ENCODE peak calls at places on chromosomes 11 and 22, in ten cellular contexts. C is iris pigment epithelial cell; E is A673; P is endothelial cell; Z is GM13976; I is stimulated activated CD8-positive, alpha-beta memory T cell treated with anti-CD3 and anti-CD28 coated beads, Interleukin-4, amount 100 ng/mL, for 4 hours; F is NCI-H1930; Q is pons; X is NCI-H460; U is tibial nerve. Y is an unnamed sample.

GRCh38 chr22:42743501-42743991 is 22.9 kb upstream of the A4GALT start:
- DNase-seq in C (no peak), E (peak; percentile 46), P (no peak), Z (peak; percentile 20), I (no peak), F (no peak), Q (no peak), X (no peak), U (peak; percentile 77), Y (no peak)

GRCh38 chr11:66048525-66049313 is at the start of gene GAL3ST3:
- DNase-seq in C (no peak), E (no peak), P (no peak), Z (no peak), I (no peak), F (peak; percentile 33), Q (no peak), X (no peak), U (no peak), Y (no peak)

GRCh38 chr11:78208257-78209165 is 19.8 kb downstream of the USP35 start:
- DNase-seq in C (peak; percentile 26), E (no peak), P (no peak), Z (no peak), I (no peak), F (no peak), Q (no peak), X (no peak), U (no peak), Y (no peak)

GRCh38 chr22:37552560-37553163 is 7.6 kb upstream of the CDC42EP1 start:
- DNase-seq in C (no peak), E (no peak), P (peak; percentile 52), Z (no peak), I (no peak), F (no peak), Q (no peak), X (no peak), U (no peak), Y (no peak)

GRCh38 chr11:8087185-8087584 is 6.2 kb downstream of the TUB start:
- DNase-seq in C (no peak), E (no peak), P (peak; percentile 29), Z (no peak), I (no peak), F (no peak), Q (no peak), X (no peak), U (no peak), Y (no peak)

GRCh38 chr22:23072035-23072910 is 2.0 kb downstream of the GNAZ start:
- DNase-seq in C (no peak), E (no peak), P (no peak), Z (no peak), I (no peak), F (no peak), Q (no peak), X (no peak), U (no peak), Y (no peak)

GRCh38 chr11:65493367-65494176 is 5.3 kb upstream of the MALAT1 start:
- DNase-seq in C (peak; percentile 99), E (no peak), P (no peak), Z (no peak), I (no peak), F (no peak), Q (peak; percentile 63), X (peak; percentile 95), U (peak; percentile 71), Y (no peak)

GRCh38 chr22:41995211-41995610 is 3.4 kb upstream of the WBP2NL start:
- DNase-seq in C (no peak), E (no peak), P (no peak), Z (no peak), I (no peak), F (no peak), Q (no peak), X (no peak), U (no peak), Y (no peak)

GRCh38 chr22:27181537-27181936 is 524.1 kb downstream of the MIAT start:
- DNase-seq in C (no peak), E (no peak), P (no peak), Z (no peak), I (no peak), F (no peak), Q (no peak), X (no peak), U (no peak), Y (no peak)

GRCh38 chr22:41600976-41601375 is 11.3 kb upstream of the PMM1 start:
- DNase-seq in C (no peak), E (no peak), P (no peak), Z (no peak), I (no peak), F (no peak), Q (no peak), X (no peak), U (no peak), Y (no peak)

GRCh38 chr11:19344661-19345518 is 104.1 kb upstream of the E2F8 start:
- DNase-seq in C (peak; percentile 39), E (peak; percentile 18), P (peak; percentile 52), Z (peak; percentile 61), I (no peak), F (peak; percentile 70), Q (peak; percentile 43), X (no peak), U (no peak), Y (peak; percentile 57)

GRCh38 chr22:43207849-43208702 is 21.1 kb upstream of the TTLL12 start:
- DNase-seq in C (no peak), E (no peak), P (no peak), Z (no peak), I (no peak), F (no peak), Q (no peak), X (no peak), U (no peak), Y (no peak)

GRCh38 chr11:57761301-57762234 is at the start of gene CTNND1:
- DNase-seq in C (peak; percentile 98), E (peak; percentile 99), P (peak; percentile 70), Z (peak; percentile 87), I (no peak), F (peak; percentile 26), Q (peak; percentile 98), X (peak; percentile 92), U (peak; percentile 79), Y (peak; percentile 87)

GRCh38 chr11:63768232-63769043 is at the start of gene ZFTA:
- DNase-seq in C (peak; percentile 58), E (peak; percentile 85), P (peak; percentile 83), Z (peak; percentile 90), I (no peak), F (peak; percentile 64), Q (no peak), X (peak; percentile 24), U (peak; percentile 32), Y (peak; percentile 89)

GRCh38 chr11:126354631-126355323 is 709 bp upstream of the ST3GAL4 start:
- DNase-seq in C (no peak), E (no peak), P (no peak), Z (peak; percentile 35), I (no peak), F (no peak), Q (no peak), X (no peak), U (no peak), Y (no peak)

GRCh38 chr11:61762798-61763197 is 10.4 kb downstream of the MYRF start:
- DNase-seq in C (no peak), E (no peak), P (no peak), Z (no peak), I (no peak), F (no peak), Q (no peak), X (no peak), U (no peak), Y (no peak)

GRCh38 chr11:85647078-85647477 is 689 bp upstream of the TMEM126A start:
- DNase-seq in C (no peak), E (no peak), P (no peak), Z (no peak), I (no peak), F (no peak), Q (no peak), X (no peak), U (no peak), Y (no peak)

GRCh38 chr11:9277176-9277575 is 12.0 kb upstream of the DENND5A start:
- DNase-seq in C (no peak), E (no peak), P (no peak), Z (no peak), I (no peak), F (no peak), Q (no peak), X (no peak), U (no peak), Y (no peak)

GRCh38 chr22:41862530-41863266 is 29.8 kb downstream of the SREBF2 start:
- DNase-seq in C (no peak), E (no peak), P (no peak), Z (peak; percentile 78), I (no peak), F (no peak), Q (no peak), X (no peak), U (no peak), Y (peak; percentile 75)

GRCh38 chr22:23709107-23709506 is 18.3 kb downstream of the RGL4 start:
- DNase-seq in C (peak; percentile 30), E (no peak), P (no peak), Z (no peak), I (no peak), F (no peak), Q (no peak), X (no peak), U (no peak), Y (no peak)

GRCh38 chr11:119169272-119169719 is 771 bp downstream of the NLRX1 start:
- DNase-seq in C (no peak), E (no peak), P (peak; percentile 31), Z (peak; percentile 76), I (no peak), F (no peak), Q (no peak), X (no peak), U (no peak), Y (peak; percentile 70)

GRCh38 chr11:78351193-78351592 is 66.4 kb downstream of the GAB2 start:
- DNase-seq in C (no peak), E (no peak), P (no peak), Z (no peak), I (no peak), F (peak; percentile 68), Q (peak; percentile 74), X (no peak), U (no peak), Y (no peak)

GRCh38 chr11:116853461-116854073 is 16.1 kb upstream of the APOA1 start:
- DNase-seq in C (peak; percentile 97), E (peak; percentile 78), P (no peak), Z (peak; percentile 89), I (peak; percentile 20), F (no peak), Q (no peak), X (no peak), U (no peak), Y (peak; percentile 88)

GRCh38 chr11:14700593-14700992 is 57.0 kb downstream of the PDE3B start:
- DNase-seq in C (no peak), E (no peak), P (no peak), Z (no peak), I (no peak), F (no peak), Q (no peak), X (no peak), U (no peak), Y (no peak)

GRCh38 chr11:7538466-7539454 is 25.0 kb downstream of the PPFIBP2 start:
- DNase-seq in C (no peak), E (no peak), P (no peak), Z (no peak), I (no peak), F (no peak), Q (no peak), X (no peak), U (no peak), Y (no peak)

Y was measured in GM10248.